ENCODE peak calls at places on chromosomes 6 and 20, in ten cellular contexts. B, L, Y, V, W, E, A, U, X and S are unnamed samples.

GRCh38 chr6:26115226-26115625 is 28.0 kb downstream of the HFE start:
- DNase-seq in B (no peak), L (no peak), Y (no peak), V (no peak), W (no peak), E (no peak), A (no peak), U (no peak), X (no peak), S (no peak)

GRCh38 chr6:18121580-18122127 is 823 bp downstream of the NHLRC1 start:
- DNase-seq in B (peak; percentile 71), L (no peak), Y (no peak), V (no peak), W (no peak), E (peak; percentile 45), A (no peak), U (no peak), X (no peak), S (no peak)

GRCh38 chr20:34143951-34144350 is 31.9 kb upstream of the EIF2S2 start:
- DNase-seq in B (no peak), L (no peak), Y (no peak), V (no peak), W (no peak), E (no peak), A (no peak), U (no peak), X (no peak), S (no peak)

GRCh38 chr6:150667977-150668716 is 68.5 kb downstream of the PLEKHG1 start:
- DNase-seq in B (no peak), L (peak; percentile 1), Y (peak; percentile 86), V (no peak), W (no peak), E (peak; percentile 89), A (peak; percentile 59), U (no peak), X (peak; percentile 75), S (peak; percentile 48)

GRCh38 chr6:53199156-53199555 is 50.5 kb upstream of the GCM1 start:
- DNase-seq in B (no peak), L (no peak), Y (no peak), V (no peak), W (peak; percentile 57), E (no peak), A (no peak), U (no peak), X (no peak), S (no peak)

GRCh38 chr6:157380458-157380778 is 572 bp upstream of the ZDHHC14 start:
- DNase-seq in B (peak; percentile 36), L (no peak), Y (no peak), V (no peak), W (peak; percentile 40), E (peak; percentile 54), A (no peak), U (no peak), X (no peak), S (no peak)

GRCh38 chr20:59829415-59830106 is 103.9 kb downstream of the SYCP2 start:
- DNase-seq in B (no peak), L (no peak), Y (no peak), V (no peak), W (peak; percentile 14), E (no peak), A (no peak), U (no peak), X (no peak), S (no peak)

GRCh38 chr6:167547751-167548150 is 222.9 kb downstream of the TTLL2 start:
- DNase-seq in B (no peak), L (no peak), Y (no peak), V (no peak), W (no peak), E (no peak), A (no peak), U (no peak), X (no peak), S (no peak)

GRCh38 chr6:41371461-41371991 is 36.1 kb downstream of the NCR2 start:
- DNase-seq in B (peak; percentile 65), L (no peak), Y (peak; percentile 68), V (peak; percentile 16), W (no peak), E (no peak), A (no peak), U (no peak), X (no peak), S (no peak)

GRCh38 chr20:36579996-36580545 is 6.7 kb downstream of the TGIF2 start:
- DNase-seq in B (no peak), L (no peak), Y (peak; percentile 84), V (no peak), W (no peak), E (no peak), A (no peak), U (no peak), X (peak; percentile 69), S (no peak)

GRCh38 chr6:30683980-30684338 is 2.5 kb downstream of the PPP1R18 start:
- DNase-seq in B (no peak), L (no peak), Y (peak; percentile 62), V (no peak), W (no peak), E (no peak), A (no peak), U (no peak), X (no peak), S (no peak)

GRCh38 chr6:86154852-86155251 is 512.2 kb upstream of the SYNCRIP start:
- DNase-seq in B (no peak), L (no peak), Y (no peak), V (no peak), W (no peak), E (no peak), A (no peak), U (no peak), X (no peak), S (no peak)